ENCODE peak calls at places on chromosomes 11 and 22, in eight cellular contexts. X is neural progenitor cell; A is left lung; N is GM12878; Y is brain microvascular endothelial cell; F is left ventricle myocardium inferior; S is CD8-positive, alpha-beta memory T cell; C is caudate nucleus. M is an unnamed sample.

GRCh38 chr11:27770576-27770975 is 70.3 kb upstream of the BDNF start:
- DNase-seq in F (no peak), X (no peak), N (no peak), A (peak), Y (no peak), C (no peak), S (no peak), M (peak)

GRCh38 chr22:32410459-32410858 is 1.6 kb downstream of the RTCB start:
- DNase-seq in X (no peak), C (no peak), A (no peak), F (no peak), S (no peak), Y (no peak), N (no peak), M (no peak)

GRCh38 chr22:28728621-28729313 is 12.9 kb downstream of the CHEK2 start:
- DNase-seq in C (no peak), A (no peak), Y (no peak), N (no peak), F (no peak), X (no peak), S (no peak), M (no peak)

GRCh38 chr11:130798280-130798679 is 118.0 kb downstream of the SNX19 start:
- DNase-seq in S (no peak), X (no peak), C (no peak), N (no peak), F (no peak), A (no peak), Y (peak), M (peak)

GRCh38 chr11:34340653-34341052 is 17.2 kb downstream of the ABTB2 start:
- DNase-seq in A (no peak), S (no peak), F (no peak), X (no peak), Y (no peak), C (no peak), N (no peak), M (no peak)

GRCh38 chr11:47184711-47185304 is 1.4 kb downstream of the PACSIN3 start:
- DNase-seq in N (no peak), Y (no peak), A (no peak), F (peak), C (peak), X (peak), S (no peak), M (no peak)

GRCh38 chr11:15038963-15039362 is 34.4 kb upstream of the CALCB start:
- DNase-seq in S (no peak), X (peak), A (no peak), C (no peak), N (no peak), F (no peak), Y (no peak), M (no peak)

GRCh38 chr22:39135092-39135896 is 17.2 kb downstream of the CBX7 start:
- DNase-seq in X (peak), S (peak), C (no peak), Y (peak), N (no peak), A (peak), F (peak), M (no peak)

GRCh38 chr11:61325649-61326414 is 7.1 kb downstream of the DDB1 start:
- DNase-seq in Y (no peak), S (no peak), N (no peak), X (no peak), C (no peak), A (no peak), F (no peak), M (peak)

GRCh38 chr22:27461470-27461869 is 340.1 kb downstream of the MN1 start:
- DNase-seq in A (no peak), S (no peak), C (no peak), F (no peak), N (no peak), X (peak), Y (peak), M (peak)

GRCh38 chr11:6625832-6626420 is 6.7 kb upstream of the TPP1 start:
- DNase-seq in X (no peak), S (no peak), C (no peak), Y (no peak), F (no peak), N (no peak), A (no peak), M (no peak)
- H3K27ac ChIP-seq in X (no peak), S (no peak), C (no peak), Y (no peak), F (no peak), N (no peak), A (no peak), M (no peak)

GRCh38 chr22:18058770-18059169 is 19.0 kb upstream of the PEX26 start:
- DNase-seq in Y (no peak), N (no peak), F (no peak), C (no peak), A (no peak), X (no peak), S (no peak), M (no peak)

GRCh38 chr22:18056161-18056666 is 21.6 kb upstream of the PEX26 start:
- DNase-seq in S (no peak), A (no peak), N (no peak), Y (no peak), F (no peak), C (peak), X (no peak), M (no peak)

GRCh38 chr22:18055619-18056160 is 22.1 kb upstream of the PEX26 start:
- DNase-seq in A (no peak), C (no peak), S (no peak), N (no peak), Y (no peak), F (no peak), X (no peak), M (no peak)

GRCh38 chr22:18057568-18058209 is 20.1 kb upstream of the PEX26 start:
- DNase-seq in C (peak), N (peak), S (no peak), X (no peak), Y (peak), F (no peak), A (peak), M (peak)

DNA sequence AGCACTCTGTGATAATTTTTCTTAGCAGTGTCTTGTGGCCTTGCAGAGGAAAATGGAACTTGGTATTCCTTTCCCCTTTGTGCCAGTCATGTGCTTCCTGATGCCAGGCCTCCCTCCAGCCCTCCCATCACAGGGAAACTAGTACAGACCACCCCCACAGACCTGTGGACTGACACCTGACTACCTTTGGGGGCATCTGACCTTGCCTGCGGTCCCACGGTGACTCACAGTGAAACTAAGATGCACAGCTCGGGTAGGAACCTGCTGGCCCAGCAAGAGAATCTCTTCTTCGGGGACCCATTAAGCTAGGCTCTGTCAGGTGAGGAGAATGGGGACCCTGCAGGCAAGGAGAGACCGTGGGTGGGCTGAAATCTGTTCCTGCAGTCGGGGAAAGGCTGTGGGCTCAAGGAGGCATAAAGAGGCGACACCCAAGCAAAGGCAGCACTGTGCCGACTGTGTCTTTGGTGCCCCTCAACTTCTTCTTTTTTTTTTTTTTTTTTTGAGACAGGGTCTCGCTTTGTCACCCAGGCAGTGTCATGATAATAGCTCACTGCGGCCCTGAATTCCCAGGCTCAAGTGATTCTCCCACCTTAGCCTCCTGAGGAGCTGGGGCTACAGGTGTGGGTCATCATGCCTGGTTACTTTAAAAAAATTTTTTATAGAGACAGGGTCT is 20.9 kb upstream of the PEX26 start:
- DNase-seq in C (no peak), F (no peak), S (no peak), N (peak), Y (no peak), A (no peak), X (no peak), M (no peak)
- H3K27ac ChIP-seq in C (peak), F (peak), S (no peak), N (peak), Y (no peak), A (peak), X (no peak), M (peak)

GRCh38 chr22:21589415-21589814 is 21.9 kb downstream of the UBE2L3 start:
- DNase-seq in A (no peak), Y (no peak), X (no peak), C (no peak), N (no peak), F (no peak), S (no peak), M (no peak)

GRCh38 chr22:21591695-21592094 is 24.2 kb downstream of the UBE2L3 start:
- DNase-seq in C (peak), F (peak), Y (no peak), A (peak), N (no peak), X (no peak), S (no peak), M (no peak)

GRCh38 chr22:21592422-21592821 is 24.9 kb downstream of the UBE2L3 start:
- DNase-seq in X (no peak), N (no peak), S (no peak), Y (no peak), C (no peak), F (no peak), A (no peak), M (no peak)

GRCh38 chr22:21593406-21594232 is 26.1 kb downstream of the UBE2L3 start:
- DNase-seq in X (peak), Y (no peak), S (no peak), A (no peak), F (peak), N (no peak), C (no peak), M (no peak)

DNA sequence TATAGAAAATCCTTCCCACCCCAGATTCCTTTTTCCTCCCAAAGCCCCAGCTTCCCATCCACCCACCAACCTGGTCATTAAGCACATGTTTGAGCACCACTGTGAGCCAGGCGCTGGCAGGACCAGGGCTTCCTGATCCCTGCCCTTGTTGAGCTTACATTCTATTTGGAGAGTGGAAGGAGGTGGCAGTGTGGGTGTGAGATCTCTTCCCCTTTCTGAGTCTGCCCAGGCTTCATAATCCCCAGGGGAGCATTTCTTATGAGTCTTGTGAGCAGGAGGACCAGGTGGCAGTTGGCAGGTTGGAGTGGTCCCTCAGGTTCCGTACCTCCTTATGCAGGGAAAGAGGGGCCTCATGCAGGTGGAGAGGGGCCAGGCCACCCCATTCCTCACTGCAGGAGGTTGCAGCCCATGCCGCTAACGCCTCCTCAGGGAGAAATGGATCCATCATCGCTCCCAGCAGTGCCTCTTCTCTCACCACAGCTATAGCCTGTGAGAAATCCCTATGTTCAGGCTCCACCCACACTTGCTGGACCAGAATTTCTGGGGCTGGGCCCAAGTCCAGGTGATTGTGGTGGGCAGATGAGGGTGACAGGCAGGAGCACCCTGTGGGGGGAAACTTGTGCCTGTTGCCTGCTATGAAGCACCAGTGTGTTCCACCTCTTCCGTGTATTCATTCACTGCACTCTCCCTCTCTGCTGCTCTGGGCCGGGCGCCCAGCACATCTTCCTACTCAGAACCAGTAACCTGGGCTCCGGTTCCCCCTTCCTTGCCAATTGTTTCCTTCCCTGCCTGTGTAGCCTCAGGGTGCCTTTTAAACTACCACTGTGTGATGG is 23.5 kb downstream of the UBE2L3 start:
- DNase-seq in F (no peak), S (no peak), C (no peak), X (no peak), N (no peak), Y (no peak), A (no peak), M (no peak)
- H3K27ac ChIP-seq in F (peak), S (no peak), C (no peak), X (no peak), N (peak), Y (no peak), A (no peak), M (no peak)

GRCh38 chr11:65579291-65579690 is 3.4 kb downstream of the EHBP1L1 start:
- DNase-seq in F (no peak), N (no peak), S (no peak), A (no peak), C (no peak), Y (no peak), X (no peak), M (no peak)
- H3K27ac ChIP-seq in F (no peak), N (no peak), S (no peak), A (no peak), C (no peak), Y (no peak), X (no peak), M (no peak)

GRCh38 chr11:12687740-12688139 is 13.5 kb downstream of the TEAD1 start:
- DNase-seq in C (no peak), X (no peak), A (no peak), S (no peak), F (no peak), N (no peak), Y (no peak), M (no peak)

GRCh38 chr11:12689029-12689755 is 15.0 kb downstream of the TEAD1 start:
- DNase-seq in Y (no peak), F (no peak), X (no peak), S (no peak), N (no peak), C (no peak), A (no peak), M (no peak)

GRCh38 chr11:12685229-12685628 is 11.0 kb downstream of the TEAD1 start:
- DNase-seq in X (no peak), C (no peak), S (no peak), N (no peak), Y (no peak), F (no peak), A (no peak), M (no peak)

GRCh38 chr11:12686246-12687060 is 12.2 kb downstream of the TEAD1 start:
- DNase-seq in C (no peak), Y (no peak), S (no peak), X (no peak), F (no peak), A (no peak), N (no peak), M (no peak)

DNA sequence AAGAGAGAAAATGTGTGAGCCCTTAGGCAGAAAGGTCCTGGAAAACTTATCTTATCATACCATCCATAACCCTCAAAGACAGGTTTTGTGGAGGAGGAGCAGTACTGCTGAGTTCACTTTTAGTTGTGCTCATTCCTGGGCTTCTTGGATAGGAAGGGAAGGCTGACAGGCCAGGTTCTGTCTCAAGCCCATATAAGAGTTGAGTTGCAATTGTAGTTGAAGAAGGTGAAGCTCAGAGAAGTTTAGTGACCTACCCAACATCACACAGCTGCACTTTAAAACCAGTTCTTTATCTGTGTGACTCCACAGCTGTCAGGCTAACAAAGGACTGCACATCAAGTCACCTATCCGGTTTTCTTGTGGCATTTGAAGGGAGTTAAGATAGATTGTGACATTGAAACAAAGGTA is 13.0 kb downstream of the TEAD1 start:
- DNase-seq in X (no peak), N (no peak), A (no peak), Y (no peak), F (no peak), C (no peak), S (no peak), M (no peak)
- H3K27ac ChIP-seq in X (no peak), N (no peak), A (no peak), Y (peak), F (no peak), C (no peak), S (no peak), M (peak)

GRCh38 chr11:2095198-2095520 is 44.0 kb downstream of the IGF2 start:
- DNase-seq in F (no peak), X (no peak), Y (no peak), N (no peak), C (no peak), S (no peak), A (no peak), M (no peak)

GRCh38 chr11:2095542-2095941 is 43.6 kb downstream of the IGF2 start:
- DNase-seq in C (no peak), F (no peak), X (no peak), N (no peak), Y (no peak), A (no peak), S (no peak), M (no peak)

GRCh38 chr11:2097356-2097997 is 41.7 kb downstream of the IGF2 start:
- DNase-seq in S (no peak), Y (peak), N (no peak), F (peak), C (no peak), A (peak), X (peak), M (no peak)

GRCh38 chr11:2096919-2097301 is 42.3 kb downstream of the IGF2 start:
- DNase-seq in N (no peak), C (no peak), F (no peak), X (no peak), Y (no peak), S (no peak), A (no peak), M (no peak)

GRCh38 chr11:2096001-2096918 is 42.9 kb downstream of the IGF2 start:
- DNase-seq in S (no peak), C (no peak), Y (peak), X (no peak), N (no peak), F (no peak), A (no peak), M (no peak)
- H3K27ac ChIP-seq in S (no peak), C (no peak), Y (peak), X (no peak), N (no peak), F (peak), A (no peak), M (no peak)

M was measured in epithelial cell of prostate.